ENCODE peak calls at places on chromosomes 7 and 10, in eight cellular contexts. L, M, A, G, W, X, E and S are unnamed samples.
A peak's percentile ranks its signal among the peaks of the same experiment; 100 is the strongest.

GRCh38 chr7:142250705-142251104 is 7.2 kb downstream of the PRSS58 start:
- DNase-seq in W (no peak), G (no peak), A (no peak), E (no peak), X (no peak), M (no peak), L (no peak), S (no peak)

GRCh38 chr7:155375337-155376277 is 77.9 kb downstream of the INSIG1 start:
- DNase-seq in G (no peak), M (no peak), W (no peak), E (no peak), A (no peak), X (no peak), L (no peak), S (no peak)

GRCh38 chr7:111074071-111074771 is 16.7 kb upstream of the LRRN3 start:
- DNase-seq in E (no peak), X (no peak), W (no peak), M (peak; percentile 35), A (no peak), G (no peak), L (no peak), S (no peak)

GRCh38 chr7:51592822-51593221 is 276.2 kb upstream of the COBL start:
- DNase-seq in L (no peak), G (no peak), A (no peak), W (no peak), X (no peak), M (no peak), E (no peak), S (no peak)

GRCh38 chr10:49143249-49143648 is 9.4 kb upstream of the FAM170B start:
- DNase-seq in L (no peak), G (no peak), X (no peak), M (peak; percentile 13), E (no peak), W (no peak), A (no peak), S (no peak)

GRCh38 chr10:19654576-19654975 is 161.7 kb upstream of the PLXDC2 start:
- DNase-seq in E (peak; percentile 21), A (no peak), G (no peak), L (no peak), W (no peak), X (no peak), M (peak; percentile 76), S (no peak)

GRCh38 chr10:75408911-75409885 is 7.6 kb upstream of the ZNF503 start:
- DNase-seq in X (peak; percentile 89), G (peak; percentile 21), M (peak; percentile 83), A (peak; percentile 91), L (peak; percentile 83), W (peak; percentile 89), E (peak; percentile 90), S (peak; percentile 87)

GRCh38 chr10:70997236-70997635 is 108.9 kb upstream of the PCBD1 start:
- DNase-seq in G (no peak), A (no peak), L (no peak), X (no peak), E (no peak), W (no peak), M (no peak), S (no peak)

GRCh38 chr7:3916146-3916545 is 615.1 kb downstream of the SDK1 start:
- DNase-seq in G (no peak), E (no peak), L (no peak), M (peak; percentile 77), A (no peak), W (no peak), X (no peak), S (no peak)

GRCh38 chr10:32244421-32245207 is 102.3 kb downstream of the EPC1 start:
- DNase-seq in W (no peak), X (no peak), A (no peak), G (no peak), E (peak; percentile 41), L (peak; percentile 13), M (no peak), S (no peak)

GRCh38 chr10:32245760-32246159 is 101.2 kb downstream of the EPC1 start:
- DNase-seq in X (no peak), A (no peak), M (no peak), L (no peak), G (no peak), W (no peak), E (no peak), S (no peak)

GRCh38 chr10:32241946-32242345 is 105.0 kb downstream of the EPC1 start:
- DNase-seq in E (no peak), G (no peak), X (no peak), W (no peak), A (no peak), L (no peak), M (no peak), S (no peak)

GRCh38 chr10:32244011-32244410 is 102.9 kb downstream of the EPC1 start:
- DNase-seq in G (no peak), M (no peak), E (no peak), L (no peak), X (no peak), W (no peak), A (no peak), S (no peak)

DNA sequence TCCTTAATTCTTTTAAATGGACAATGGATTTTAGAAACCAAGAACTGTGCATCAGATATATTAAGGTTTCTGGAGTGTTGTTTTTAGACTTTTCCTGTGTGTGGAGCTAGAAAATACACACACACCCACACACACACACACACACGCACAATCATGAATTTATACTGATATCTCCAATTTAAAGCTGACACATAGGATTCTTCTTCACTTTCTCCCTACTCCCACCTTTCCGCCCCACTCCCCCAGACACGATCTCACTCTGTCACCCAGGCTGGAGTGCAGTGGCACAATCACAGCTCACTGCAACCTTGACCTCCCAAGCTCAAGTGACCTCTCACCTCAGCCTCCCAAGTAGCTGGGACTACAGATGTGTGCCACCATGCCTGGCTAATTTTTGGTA is 100.3 kb downstream of the EPC1 start:
- DNase-seq in X (no peak), E (no peak), G (no peak), W (no peak), A (no peak), M (no peak), L (no peak), S (no peak)
- H3K4me3 ChIP-seq in X (no peak overlapping the region), E (no peak overlapping the region), G (no peak overlapping the region), W (no peak overlapping the region), A (no peak overlapping the region), M (no peak overlapping the region), L (no peak overlapping the region), S (no peak overlapping the region)

DNA sequence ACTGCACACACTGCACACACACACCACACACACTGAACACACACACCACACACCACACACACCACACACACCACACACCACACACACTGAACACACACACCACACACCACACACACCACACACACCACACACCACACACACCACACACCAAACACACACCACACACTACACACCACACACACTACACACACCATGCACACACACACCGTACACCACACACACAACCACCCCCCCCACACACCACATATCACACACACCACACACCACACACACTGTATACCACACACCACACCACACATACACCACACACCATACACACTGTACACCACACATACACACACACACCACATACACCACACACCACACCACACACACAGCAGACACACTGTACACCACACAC is 59.5 kb downstream of the FAM204A start:
- DNase-seq in A (no peak), G (no peak), W (no peak), E (no peak), M (no peak), L (no peak), X (no peak), S (no peak)
- H3K4me3 ChIP-seq in A (no peak overlapping the region), G (no peak overlapping the region), W (no peak overlapping the region), E (no peak overlapping the region), M (no peak overlapping the region), L (no peak overlapping the region), X (no peak overlapping the region), S (no peak overlapping the region)

DNA sequence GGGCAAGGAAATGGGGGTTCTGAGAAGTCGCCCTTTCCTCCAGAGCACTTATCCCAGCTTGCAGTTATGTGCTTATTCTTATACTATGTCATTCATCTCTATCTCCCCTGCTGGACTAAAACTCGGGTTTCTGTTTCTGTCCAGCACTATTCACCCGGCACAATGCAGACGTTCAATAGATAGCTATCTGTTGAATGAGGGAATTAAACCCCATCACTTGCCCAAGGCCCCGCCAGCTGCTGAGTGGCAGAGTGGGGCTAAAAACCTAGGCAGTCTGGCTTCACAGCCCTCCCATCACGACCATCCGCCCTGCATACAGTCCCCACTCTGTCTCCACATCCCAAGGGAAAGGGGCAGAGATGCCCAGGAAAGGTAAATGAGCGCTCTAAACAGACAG is 5.4 kb downstream of the SLIT1 start:
- DNase-seq in L (no peak), A (peak; percentile 3), E (no peak), M (no peak), X (no peak), W (no peak), G (no peak), S (no peak)
- H3K4me3 ChIP-seq in L (no peak overlapping the region), A (no peak overlapping the region), E (no peak overlapping the region), M (no peak overlapping the region), X (no peak overlapping the region), W (no peak overlapping the region), G (no peak overlapping the region), S (no peak overlapping the region)

DNA sequence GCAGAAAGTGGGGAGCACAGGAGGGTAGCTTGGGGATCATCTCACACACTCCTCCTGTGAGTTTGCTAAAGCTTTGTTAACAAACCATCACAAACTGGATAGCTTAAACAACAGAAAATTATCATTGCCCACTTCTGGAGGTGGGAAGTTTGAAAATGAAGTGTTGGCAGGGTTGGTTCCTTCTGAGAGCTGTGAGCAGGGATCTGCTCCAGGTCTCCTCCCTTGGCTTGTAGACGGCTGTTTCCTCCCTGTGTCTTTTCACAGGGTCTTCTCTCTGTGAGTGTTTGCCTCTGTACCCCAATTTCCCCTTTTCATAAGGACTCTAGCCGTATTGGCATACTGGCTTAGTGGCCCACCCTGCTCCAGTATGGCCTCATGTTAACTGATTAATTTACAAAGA is 32.1 kb upstream of the CXCL12 start:
- DNase-seq in M (no peak), W (no peak), X (peak; percentile 22), E (no peak), A (no peak), L (no peak), G (no peak), S (no peak)
- H3K4me3 ChIP-seq in M (no peak overlapping the region), W (no peak overlapping the region), X (no peak overlapping the region), E (no peak overlapping the region), A (no peak overlapping the region), L (no peak overlapping the region), G (no peak overlapping the region), S (no peak overlapping the region)

GRCh38 chr7:154167807-154168206 is 115.6 kb downstream of the DPP6 start:
- DNase-seq in X (no peak), W (no peak), L (no peak), G (no peak), M (no peak), A (no peak), E (no peak), S (no peak)
- H3K4me3 ChIP-seq in X (no peak overlapping the region), W (no peak overlapping the region), L (no peak overlapping the region), G (no peak overlapping the region), M (no peak overlapping the region), A (no peak overlapping the region), E (no peak overlapping the region), S (no peak overlapping the region)